ENCODE peak calls at places on chromosomes 7 and 10, in four cellular contexts. O, F, R and A are unnamed samples. For H3K36me3, the result is how much of the 10 kb centered on the place peaks cover.

GRCh38 chr7:41977165-41977651 is 259.8 kb downstream of the GLI3 start:
- DNase-seq in F (peak), O (no peak), R (no peak), A (peak)

GRCh38 chr10:114990991-114991390 is 53.0 kb downstream of the TRUB1 start:
- DNase-seq in O (no peak), F (peak), R (no peak), A (no peak)

GRCh38 chr10:13587367-13587766 is 602 bp downstream of the PRPF18 start:
- DNase-seq in F (peak), R (no peak), O (no peak), A (no peak)

GRCh38 chr7:105656922-105657521 is 75.7 kb upstream of the EFCAB10 start:
- DNase-seq in F (peak), R (peak), O (peak), A (peak)

GRCh38 chr10:110356628-110357245 is 52.0 kb upstream of the SMNDC1 start:
- DNase-seq in F (peak), R (peak), O (peak), A (no peak)

GRCh38 chr10:92573798-92574544 is at the start of gene IDE:
- DNase-seq in R (peak), O (peak), F (peak), A (peak)

GRCh38 chr7:94049615-94050014 is 45.5 kb upstream of the BET1 start:
- DNase-seq in R (no peak), O (no peak), F (peak), A (no peak)

GRCh38 chr7:42226354-42226941 is 10.6 kb downstream of the GLI3 start:
- DNase-seq in O (no peak), F (no peak), R (no peak), A (no peak)

GRCh38 chr10:120138689-120139088 is 246.2 kb downstream of the SEC23IP start:
- DNase-seq in O (no peak), R (no peak), F (no peak), A (no peak)

GRCh38 chr7:91264924-91265681 is 870 bp downstream of the FZD1 start:
- DNase-seq in F (peak), R (no peak), O (peak), A (peak)

GRCh38 chr10:130109796-130110235 is 814 bp downstream of the C10orf143 start:
- DNase-seq in O (peak), F (peak), R (peak), A (peak)

GRCh38 chr7:73539709-73540108 is 17.6 kb upstream of the BAZ1B start:
- DNase-seq in R (no peak), O (no peak), F (no peak), A (no peak)

GRCh38 chr10:122206471-122207065 is 64.5 kb upstream of the BTBD16 start:
- DNase-seq in R (no peak), O (no peak), F (no peak), A (no peak)

GRCh38 chr10:69801434-69802315 is at the start of gene COL13A1:
- DNase-seq in R (no peak), F (no peak), O (no peak), A (peak)

GRCh38 chr10:124998624-124999291 is 56.8 kb downstream of the ZRANB1 start:
- DNase-seq in F (no peak), O (no peak), R (no peak), A (no peak)

GRCh38 chr7:103640031-103640779 is 194.2 kb upstream of the SLC26A5 start:
- DNase-seq in F (no peak), R (no peak), O (no peak), A (no peak)

GRCh38 chr7:108030536-108030935 is 27.6 kb upstream of the LAMB1 start:
- DNase-seq in F (no peak), O (no peak), R (no peak), A (no peak)

GRCh38 chr10:43781480-43782361 is 133.0 kb upstream of the ZNF32 start:
- DNase-seq in R (no peak), O (no peak), F (no peak), A (no peak)

GRCh38 chr10:120511165-120511564 is 54.1 kb downstream of the PLPP4 start:
- DNase-seq in F (no peak), O (no peak), R (no peak), A (no peak)

GRCh38 chr7:27166475-27167169 is 1.3 kb upstream of the HOXA9 start:
- DNase-seq in F (no peak), O (peak), R (no peak), A (no peak)

GRCh38 chr7:4725014-4725951 is 43.2 kb downstream of the FOXK1 start:
- DNase-seq in R (no peak), F (no peak), O (peak), A (peak)

GRCh38 chr10:79298403-79299244 is 48.6 kb upstream of the PPIF start:
- DNase-seq in O (no peak), R (no peak), F (no peak), A (no peak)

GRCh38 chr10:126921974-126922525 is 16.8 kb downstream of the DOCK1 start:
- DNase-seq in O (no peak), F (no peak), R (no peak), A (no peak)

GRCh38 chr10:100670828-100671479 is 74.4 kb upstream of the PAX2 start:
- DNase-seq in F (peak), R (peak), O (peak), A (no peak)

GRCh38 chr7:66211429-66211828 is 6.3 kb downstream of the TPST1 start:
- DNase-seq in R (no peak), O (no peak), F (no peak), A (no peak)

GRCh38 chr10:76285012-76285411 is 853.6 kb downstream of the LRMDA start:
- DNase-seq in R (no peak), O (no peak), F (no peak), A (no peak)

GRCh38 chr7:19448091-19448490 is 260.7 kb downstream of the POLR1F start:
- DNase-seq in O (no peak), F (no peak), R (no peak), A (no peak)

GRCh38 chr10:34102917-34103506 is 712.1 kb downstream of the PARD3 start:
- DNase-seq in F (no peak), O (no peak), R (no peak), A (no peak)

GRCh38 chr7:502296-502695 is 17.4 kb downstream of the PDGFA start:
- DNase-seq in O (no peak), R (no peak), F (no peak), A (no peak)

GRCh38 chr7:503575-504111 is 16.0 kb downstream of the PDGFA start:
- DNase-seq in R (no peak), F (no peak), O (no peak), A (no peak)

GRCh38 chr7:504221-505081 is 15.2 kb downstream of the PDGFA start:
- DNase-seq in R (no peak), F (no peak), O (no peak), A (no peak)

GRCh38 chr7:501526-501925 is 18.1 kb downstream of the PDGFA start:
- DNase-seq in O (no peak), R (no peak), F (no peak), A (no peak)

GRCh38 chr7:503046-503574 is 16.5 kb downstream of the PDGFA start:
- DNase-seq in R (no peak), F (no peak), O (no peak), A (no peak)
- H3K36me3 ChIP-seq in R (under half), F (under half), O (under half), A (under half)

GRCh38 chr10:62040896-62041295 is 139.4 kb downstream of the ARID5B start:
- DNase-seq in R (no peak), F (no peak), O (no peak), A (no peak)
- H3K4me3 ChIP-seq in R (no peak), F (no peak), O (no peak), A (no peak)

DNA sequence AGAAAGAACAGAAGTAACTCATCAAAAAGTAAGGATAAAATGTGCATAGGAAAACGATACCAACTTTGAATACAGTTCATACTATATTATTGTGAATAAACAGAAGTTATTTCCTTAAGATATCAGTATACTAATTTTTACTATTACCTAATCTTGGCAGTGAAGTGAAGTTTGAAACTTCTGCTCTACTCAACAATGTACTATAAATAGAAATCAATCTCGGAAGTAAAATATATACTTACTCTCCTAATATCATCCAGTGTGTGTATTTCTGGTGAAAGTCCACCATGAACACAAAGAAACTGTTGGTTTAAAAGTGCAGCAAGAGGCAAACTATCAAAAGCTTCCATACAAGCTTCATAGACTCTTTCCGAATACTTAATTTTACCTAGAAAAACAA is 24.6 kb downstream of the PPP3CB start:
- DNase-seq in R (no peak), F (no peak), O (no peak), A (no peak)
- H3K36me3 ChIP-seq in R (under half), F (half or more), O (under half), A (half or more)

GRCh38 chr10:87059401-87059800 is 35.2 kb downstream of the GLUD1 start:
- DNase-seq in R (no peak), O (no peak), F (no peak), A (no peak)

GRCh38 chr10:87058171-87058570 is 36.5 kb downstream of the GLUD1 start:
- DNase-seq in R (no peak), O (no peak), F (no peak), A (no peak)

GRCh38 chr10:87053577-87054181 is 33.6 kb downstream of the FAM25A start:
- DNase-seq in R (no peak), F (no peak), O (no peak), A (no peak)

GRCh38 chr10:87053121-87053520 is 33.0 kb downstream of the FAM25A start:
- DNase-seq in F (no peak), R (no peak), O (no peak), A (no peak)

DNA sequence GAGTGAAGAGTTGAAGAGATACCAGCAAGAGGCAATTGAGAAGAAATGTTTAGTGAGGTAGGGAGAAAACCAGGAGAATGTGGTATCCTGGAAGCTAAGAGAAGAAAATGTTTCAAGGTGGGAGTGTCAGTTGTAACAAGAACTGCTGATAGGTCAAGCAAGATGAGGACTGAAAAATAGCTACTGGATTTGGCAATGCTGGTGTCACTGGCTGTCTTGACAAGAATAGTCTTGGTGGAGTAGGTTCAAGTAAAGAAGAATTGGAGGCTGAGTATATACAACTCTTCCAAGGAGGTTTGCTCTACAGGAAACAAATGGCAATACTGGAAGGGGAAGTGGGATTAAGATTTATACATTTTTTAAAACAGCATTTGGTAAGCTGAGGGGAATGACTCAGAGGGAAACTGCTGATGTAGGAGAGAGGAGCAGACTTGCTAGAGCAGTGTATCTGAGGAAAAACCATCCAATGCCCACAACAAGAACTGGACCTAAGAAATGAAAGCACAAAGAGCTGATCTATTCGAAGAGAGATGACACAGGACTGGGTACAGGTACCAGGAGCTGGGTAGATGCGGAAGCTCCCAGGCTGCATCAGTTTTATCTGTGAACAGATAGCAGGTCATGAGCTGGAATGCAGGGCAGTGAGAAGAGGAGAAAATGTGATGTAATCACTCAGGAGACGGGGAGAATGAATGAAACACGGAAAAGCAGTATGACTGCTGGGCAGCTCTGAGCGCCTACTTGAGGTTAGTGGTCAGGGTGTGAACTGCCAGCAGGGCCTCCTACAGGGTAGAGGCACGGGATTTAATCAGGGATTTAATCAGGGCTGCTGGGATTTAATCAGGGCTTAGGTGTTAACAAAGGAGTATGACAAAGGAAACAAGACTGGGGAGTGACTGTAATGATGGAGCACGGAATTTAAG is 34.5 kb downstream of the FAM25A start:
- DNase-seq in O (no peak), R (no peak), F (no peak), A (peak)
- H3K4me3 ChIP-seq in O (no peak), R (no peak), F (no peak), A (no peak)

GRCh38 chr7:17870406-17870805 is 69.9 kb downstream of the SNX13 start:
- DNase-seq in O (no peak), F (no peak), R (no peak), A (no peak)
- H3K36me3 ChIP-seq in O (under half), F (half or more), R (under half), A (under half)

DNA sequence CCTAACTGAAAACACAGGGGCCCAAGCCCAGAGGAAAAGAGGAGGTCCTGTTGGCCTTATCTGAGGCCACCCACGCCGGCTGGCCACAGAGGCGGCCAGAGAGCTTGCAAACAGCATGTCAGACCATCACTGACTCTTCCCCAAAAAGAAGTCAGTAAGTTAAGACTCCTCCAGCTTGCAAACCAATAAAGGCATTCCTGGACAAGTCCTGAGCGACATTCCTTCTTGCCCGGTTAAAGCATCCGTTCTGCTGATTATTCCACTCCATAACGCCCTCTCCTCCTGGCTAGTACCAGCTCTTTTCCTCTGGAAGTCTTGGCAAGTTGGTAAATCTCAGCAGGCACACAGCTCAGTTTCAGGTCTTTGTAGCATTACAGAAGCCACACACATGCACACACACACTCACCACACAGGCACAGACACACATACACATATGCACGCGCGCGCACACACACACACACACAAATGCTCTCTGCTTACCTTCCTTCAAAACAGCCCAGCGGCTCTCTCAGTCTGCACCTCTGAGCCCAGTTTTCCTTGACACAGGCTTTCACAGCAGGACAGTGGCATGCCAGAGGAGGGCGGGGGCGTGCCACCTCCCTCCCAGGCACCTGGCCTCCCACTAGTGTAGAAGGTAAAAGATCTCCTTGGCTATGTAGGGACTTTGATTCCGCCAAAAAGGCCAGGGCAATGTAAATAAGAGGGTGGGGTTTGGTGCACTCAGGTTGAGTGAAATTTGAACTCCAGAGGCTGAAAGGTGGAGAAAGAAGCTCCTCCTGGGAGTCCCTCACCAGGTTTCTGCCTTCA is 201.4 kb downstream of the TNS3 start:
- DNase-seq in F (no peak), R (no peak), O (no peak), A (no peak)
- H3K4me3 ChIP-seq in F (no peak), R (no peak), O (no peak), A (no peak)